ENCODE peak calls at places on chromosome 17, in seven cellular contexts. W is fibroblast of lung, X is K562, I is PC-3, Z is GM23248, O is DND-41, D is astrocyte. M is an unnamed sample.
A peak's percentile ranks its signal among the peaks of the same experiment; 100 is the strongest.

GRCh38 chr17:47698749-47699535 is 5.0 kb downstream of the TBKBP1 start:
- DNase-seq in I (peak; percentile 75), W (no peak), D (no peak), X (peak; percentile 87), Z (peak; percentile 70), O (peak; percentile 75), M (peak; percentile 42)

GRCh38 chr17:57519199-57519598 is 225.9 kb downstream of the CCDC182 start:
- DNase-seq in Z (peak; percentile 64), I (peak; percentile 74), X (no peak), W (peak; percentile 72), D (peak; percentile 54), O (no peak), M (peak; percentile 25)

GRCh38 chr17:66359351-66359750 is 56.9 kb downstream of the PRKCA start:
- DNase-seq in D (no peak), Z (no peak), X (no peak), I (peak; percentile 64), W (no peak), O (no peak), M (no peak)

GRCh38 chr17:18038149-18038850 is 668 bp downstream of the ATPAF2 start:
- DNase-seq in I (no peak), X (no peak), O (no peak), Z (peak; percentile 51), W (no peak), D (peak; percentile 8), M (peak; percentile 43)

GRCh38 chr17:62703269-62703775 is 75.9 kb downstream of the MRC2 start:
- DNase-seq in D (peak; percentile 16), I (peak; percentile 97), Z (peak; percentile 87), W (peak; percentile 33), O (no peak), X (peak; percentile 26), M (peak; percentile 84)

GRCh38 chr17:80441133-80441578 is 26.2 kb downstream of the ENDOV start:
- DNase-seq in D (peak; percentile 13), O (peak; percentile 85), X (peak; percentile 93), W (peak; percentile 28), Z (peak; percentile 51), I (peak; percentile 40), M (peak; percentile 35)

GRCh38 chr17:50207318-50207717 is 5.9 kb upstream of the COL1A1 start:
- DNase-seq in I (no peak), W (no peak), O (no peak), X (no peak), D (no peak), Z (peak; percentile 15), M (no peak)

GRCh38 chr17:15502315-15503112 is 35.1 kb upstream of the CDRT4 start:
- DNase-seq in W (peak; percentile 91), Z (peak; percentile 97), D (peak; percentile 89), X (peak; percentile 65), I (peak; percentile 93), O (peak; percentile 59), M (no peak)

GRCh38 chr17:57911834-57912673 is 43.2 kb downstream of the CUEDC1 start:
- DNase-seq in W (peak; percentile 77), O (no peak), I (peak; percentile 95), D (peak; percentile 68), X (no peak), Z (peak; percentile 44), M (peak; percentile 73)

GRCh38 chr17:4407851-4408250 is 25.9 kb upstream of the SPNS3 start:
- DNase-seq in I (peak; percentile 29), W (peak; percentile 10), Z (peak; percentile 32), D (no peak), O (no peak), X (no peak), M (peak; percentile 48)

GRCh38 chr17:12736526-12736925 is 52.8 kb upstream of the ARHGAP44 start:
- DNase-seq in I (no peak), D (no peak), O (no peak), W (no peak), X (no peak), Z (no peak), M (no peak)

GRCh38 chr17:79006794-79007503 is 2.6 kb downstream of the CANT1 start:
- DNase-seq in X (no peak), I (no peak), Z (no peak), D (no peak), O (no peak), W (no peak), M (no peak)

GRCh38 chr17:67995568-67996191 is 589 bp downstream of the C17orf58 start:
- DNase-seq in D (no peak), W (peak; percentile 2), O (no peak), X (no peak), I (peak; percentile 34), Z (peak; percentile 53), M (no peak)

GRCh38 chr17:74943808-74944522 is 8.3 kb downstream of the OTOP3 start:
- DNase-seq in I (peak; percentile 98), X (no peak), O (no peak), W (no peak), Z (peak; percentile 25), D (no peak), M (peak; percentile 91)

GRCh38 chr17:65268832-65269231 is 131.7 kb downstream of the RGS9 start:
- DNase-seq in O (no peak), X (no peak), D (peak; percentile 47), I (no peak), W (peak; percentile 64), Z (peak; percentile 75), M (no peak)

GRCh38 chr17:81913394-81914102 is 2.3 kb upstream of the PCYT2 start:
- DNase-seq in X (no peak), W (no peak), I (no peak), O (no peak), D (no peak), Z (no peak), M (peak; percentile 27)

GRCh38 chr17:34025179-34025551 is 229.9 kb upstream of the CCL2 start:
- DNase-seq in X (peak; percentile 14), D (no peak), W (no peak), Z (no peak), I (no peak), O (no peak), M (no peak)

GRCh38 chr17:78762007-78762406 is 20.1 kb downstream of the CYTH1 start:
- DNase-seq in X (no peak), D (peak; percentile 45), W (peak; percentile 50), O (no peak), Z (peak; percentile 47), I (no peak), M (no peak)

GRCh38 chr17:82848022-82848592 is 8.3 kb upstream of the ZNF750 start:
- DNase-seq in Z (no peak), W (peak; percentile 76), D (peak; percentile 70), O (peak; percentile 87), I (no peak), X (no peak), M (peak; percentile 89)

GRCh38 chr17:79089720-79090502 is 15.3 kb downstream of the ENGASE start:
- DNase-seq in I (no peak), W (no peak), O (no peak), X (no peak), D (no peak), Z (peak; percentile 39), M (no peak)

GRCh38 chr17:8695916-8696415 is 48.7 kb downstream of the CCDC42 start:
- DNase-seq in O (no peak), X (no peak), Z (no peak), I (no peak), D (peak; percentile 36), W (peak; percentile 49), M (no peak)
- H3K4me1 ChIP-seq in O (no peaks in the 10 kb centered on the region), X (peaks cover 8% of the 10 kb centered on the region), Z (peaks cover 9% of the 10 kb centered on the region), I (peaks cover 9% of the 10 kb centered on the region), D (peaks cover 34% of the 10 kb centered on the region), W (peaks cover 12% of the 10 kb centered on the region), M (no peaks in the 10 kb centered on the region)

DNA sequence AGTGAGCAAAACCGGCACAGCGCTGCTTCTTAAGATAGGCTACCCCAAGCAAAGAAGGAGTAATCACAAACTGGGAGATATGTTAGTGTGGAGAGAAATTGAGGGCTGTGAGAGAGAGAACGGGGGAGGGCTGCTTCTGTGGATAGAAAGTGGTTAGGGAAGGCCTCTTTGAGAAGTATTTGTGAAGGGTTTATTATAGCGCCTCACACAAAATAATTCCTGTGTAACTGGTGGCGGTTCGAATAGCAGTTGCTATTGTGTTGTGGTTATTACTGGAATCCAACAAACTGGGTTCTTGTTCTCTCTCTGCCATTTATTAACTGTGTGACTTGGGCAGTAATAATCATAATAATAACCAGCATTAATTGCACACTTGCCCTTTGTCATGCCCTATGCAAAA is 9.2 kb upstream of the CISD3 start:
- DNase-seq in Z (no peak), D (no peak), I (no peak), W (no peak), X (no peak), O (no peak), M (no peak)
- H3K36me3 ChIP-seq in Z (no peaks in the 10 kb centered on the region), D (peaks cover 2% of the 10 kb centered on the region), I (no peaks in the 10 kb centered on the region), W (peaks cover 12% of the 10 kb centered on the region), X (peaks cover 58% of the 10 kb centered on the region), O (peaks cover 85% of the 10 kb centered on the region), M (peaks cover 11% of the 10 kb centered on the region)

DNA sequence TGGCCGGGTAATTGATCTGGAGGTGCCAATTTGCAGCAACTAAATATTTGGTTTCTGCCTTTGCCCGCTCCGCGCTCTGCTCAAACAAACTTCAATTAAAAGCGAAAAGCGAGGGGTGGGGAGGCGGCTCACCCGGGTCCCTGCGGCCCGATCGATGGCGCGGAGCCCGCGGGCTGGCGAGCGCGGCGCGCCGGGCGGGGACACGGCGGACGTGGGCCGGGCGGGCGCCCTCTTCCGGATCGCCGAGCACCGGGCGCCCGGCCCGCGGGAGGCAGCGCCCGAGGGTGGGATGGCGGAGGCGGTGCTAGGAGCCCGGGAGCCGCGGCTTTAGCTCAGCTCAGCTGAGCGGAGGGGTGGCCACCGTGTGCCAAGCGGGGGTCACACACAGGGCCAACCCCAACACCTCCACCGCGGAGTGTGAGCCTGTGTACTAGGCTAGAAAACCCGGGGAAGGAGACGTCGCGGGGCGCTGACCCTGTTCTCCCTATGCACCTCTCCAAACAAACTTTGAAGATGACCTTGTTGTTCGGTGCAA is 32.2 kb downstream of the DCAKD start:
- DNase-seq in W (peak; percentile 39), D (no peak), I (peak; percentile 75), X (peak; percentile 88), Z (peak; percentile 87), O (peak; percentile 52), M (no peak)
- TF ChIP-seq EZH2 in W (no peak), D (no peak), I (no peak), X (no peak), Z (no peak), O (peak; percentile 31), M (no peak)

DNA sequence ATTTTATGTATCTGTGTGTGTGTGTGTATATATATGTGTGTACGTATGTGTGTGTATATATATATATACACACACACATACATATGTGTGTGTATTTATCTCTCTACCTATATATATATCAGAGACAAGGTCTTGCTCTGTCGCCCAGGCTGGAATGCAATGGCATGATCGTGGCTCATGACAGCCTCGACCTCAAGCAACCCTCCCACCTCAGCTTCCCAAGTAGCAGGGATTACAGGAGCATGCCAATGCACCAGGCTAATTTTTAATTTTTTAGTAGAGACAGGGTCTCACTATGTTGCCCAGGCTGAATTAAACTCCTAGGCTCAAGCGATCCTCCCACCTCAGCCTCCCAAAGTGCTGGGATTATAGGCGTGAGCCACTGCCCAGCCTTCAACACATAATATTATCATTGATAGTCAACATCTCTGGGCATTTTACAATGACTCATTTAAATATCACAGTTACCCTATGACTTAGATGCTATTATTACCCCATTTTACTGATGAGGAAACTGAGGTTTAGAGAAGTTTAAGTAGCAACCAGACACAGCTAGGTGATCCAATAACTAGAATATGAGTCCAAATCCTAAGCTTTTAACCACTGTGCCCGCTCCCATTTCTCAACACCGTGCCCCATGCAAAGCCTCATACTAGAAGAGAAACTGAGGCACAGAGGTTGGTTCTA is 24.3 kb downstream of the G6PC3 start:
- DNase-seq in W (no peak), Z (no peak), D (no peak), X (no peak), I (no peak), O (no peak), M (no peak)
- H3K4me1 ChIP-seq in W (peaks cover 18% of the 10 kb centered on the region), Z (peaks cover 28% of the 10 kb centered on the region), D (peaks cover 20% of the 10 kb centered on the region), X (peaks cover 64% of the 10 kb centered on the region), I (peaks cover 14% of the 10 kb centered on the region), O (peaks cover 14% of the 10 kb centered on the region), M (peaks cover 30% of the 10 kb centered on the region)